ENCODE peak calls at places on chromosome 7, in nine cellular contexts. N is fibroblast of lung, G is lung, K is left ventricle myocardium inferior, S is GM23248, X is heart right ventricle, I is mammary epithelial cell, Z is endothelial cell of umbilical vein, U is hepatocyte. A is an unnamed sample. For H3K9me3, the result is how much of the 10 kb centered on the place peaks cover.

GRCh38 chr7:21550821-21551531 is 8.1 kb downstream of the DNAH11 start:
- DNase-seq in S (no peak), U (peak), I (peak), X (no peak), G (no peak), N (no peak), Z (no peak), K (no peak), A (no peak)

GRCh38 chr7:85736085-85736484 is 549.2 kb upstream of the SEMA3D start:
- DNase-seq in S (no peak), I (no peak), U (no peak), Z (no peak), X (no peak), G (no peak), N (no peak), K (no peak), A (no peak)

GRCh38 chr7:11760372-11760771 is 71.6 kb downstream of the THSD7A start:
- DNase-seq in K (no peak), N (no peak), Z (no peak), S (peak), I (no peak), G (no peak), X (no peak), U (peak), A (no peak)

GRCh38 chr7:84490661-84491060 is 296.1 kb upstream of the SEMA3A start:
- DNase-seq in S (peak), U (peak), X (no peak), K (no peak), Z (no peak), G (no peak), N (peak), I (no peak), A (no peak)

GRCh38 chr7:43522406-43523156 is 60.3 kb upstream of the STK17A start:
- DNase-seq in K (no peak), Z (no peak), N (peak), S (peak), X (no peak), G (no peak), U (no peak), I (peak), A (no peak)

GRCh38 chr7:151740180-151740845 is 136.6 kb downstream of the PRKAG2 start:
- DNase-seq in G (no peak), Z (no peak), S (no peak), I (no peak), N (peak), U (no peak), X (no peak), K (no peak), A (no peak)

GRCh38 chr7:74454948-74455804 is 1.5 kb downstream of the GTF2IRD1 start:
- DNase-seq in K (peak), Z (no peak), N (no peak), U (peak), G (no peak), S (peak), X (peak), I (no peak), A (no peak)

GRCh38 chr7:30989008-30989823 is 25.5 kb downstream of the GHRHR start:
- DNase-seq in S (no peak), X (no peak), G (no peak), U (no peak), Z (no peak), N (no peak), I (no peak), K (no peak), A (no peak)

GRCh38 chr7:5549096-5549896 is 125.7 kb upstream of the TNRC18 start:
- DNase-seq in I (peak), U (peak), X (no peak), G (peak), K (peak), S (peak), N (peak), Z (peak), A (no peak)

GRCh38 chr7:16646427-16647081 is 573 bp downstream of the BZW2 start:
- DNase-seq in N (peak), X (no peak), I (peak), S (peak), Z (peak), U (peak), G (no peak), K (no peak), A (no peak)

GRCh38 chr7:120332433-120332832 is 59.5 kb downstream of the KCND2 start:
- DNase-seq in S (no peak), I (no peak), X (no peak), Z (no peak), G (no peak), K (no peak), U (no peak), N (no peak), A (no peak)

GRCh38 chr7:141930211-141930610 is 14.0 kb downstream of the OR9A4 start:
- DNase-seq in Z (no peak), G (no peak), K (no peak), U (no peak), X (no peak), S (no peak), I (no peak), N (no peak), A (no peak)

GRCh38 chr7:95099101-95099500 is 191.7 kb downstream of the PPP1R9A start:
- DNase-seq in K (no peak), U (no peak), I (no peak), G (no peak), N (peak), Z (no peak), X (no peak), S (no peak), A (no peak)

GRCh38 chr7:68862736-68863135 is 735.5 kb upstream of the AUTS2 start:
- DNase-seq in K (no peak), I (no peak), N (no peak), X (no peak), U (no peak), Z (no peak), S (no peak), G (no peak), A (no peak)

GRCh38 chr7:8433477-8434289 is at the start of gene NXPH1:
- DNase-seq in Z (peak), I (no peak), S (peak), G (no peak), N (no peak), X (no peak), U (peak), K (no peak), A (no peak)

GRCh38 chr7:140512317-140513000 is 33.2 kb upstream of the MKRN1 start:
- DNase-seq in G (peak), I (peak), N (no peak), S (peak), Z (no peak), U (peak), X (peak), K (peak), A (no peak)

GRCh38 chr7:66187894-66188293 is 17.2 kb upstream of the TPST1 start:
- DNase-seq in G (peak), X (peak), S (peak), U (peak), N (peak), I (no peak), Z (no peak), K (peak), A (no peak)

GRCh38 chr7:144386741-144387140 is 16.8 kb downstream of the NOBOX start:
- DNase-seq in K (no peak), S (peak), N (peak), I (peak), X (no peak), U (no peak), G (no peak), Z (no peak), A (no peak)

GRCh38 chr7:78151229-78151628 is 352.7 kb downstream of the PHTF2 start:
- DNase-seq in G (no peak), X (no peak), S (peak), I (no peak), U (no peak), K (no peak), Z (no peak), N (peak), A (no peak)

GRCh38 chr7:130996841-130997231 is 262.8 kb upstream of the KLF14 start:
- DNase-seq in N (peak), G (peak), K (no peak), X (no peak), U (peak), Z (peak), I (peak), S (peak), A (no peak)

GRCh38 chr7:94276797-94277196 is 117.9 kb upstream of the COL1A2 start:
- DNase-seq in N (peak), G (no peak), K (no peak), S (peak), I (peak), X (no peak), U (no peak), Z (peak), A (no peak)

GRCh38 chr7:150357277-150357676 is 11.3 kb upstream of the REPIN1 start:
- DNase-seq in X (no peak), Z (no peak), K (no peak), G (no peak), N (no peak), U (no peak), I (no peak), S (no peak), A (no peak)

GRCh38 chr7:49911906-49912305 is 138.5 kb downstream of the VWC2 start:
- DNase-seq in X (no peak), G (no peak), U (no peak), K (no peak), I (no peak), Z (no peak), N (no peak), S (no peak), A (no peak)

GRCh38 chr7:28102778-28103177 is 77.8 kb downstream of the JAZF1 start:
- DNase-seq in K (no peak), Z (no peak), N (peak), S (peak), U (peak), G (peak), I (no peak), X (no peak), A (no peak)

GRCh38 chr7:42139751-42140150 is 97.3 kb downstream of the GLI3 start:
- DNase-seq in K (no peak), G (no peak), N (no peak), S (no peak), U (no peak), X (no peak), Z (no peak), I (no peak), A (no peak)

GRCh38 chr7:16708980-16709379 is 44.6 kb upstream of the TSPAN13 start:
- DNase-seq in U (peak), Z (peak), N (peak), X (no peak), I (peak), G (no peak), S (peak), K (no peak), A (no peak)

GRCh38 chr7:68280931-68281330 is 1284.3 kb downstream of the TYW1 start:
- DNase-seq in K (no peak), Z (no peak), S (no peak), N (no peak), I (no peak), X (no peak), U (no peak), G (no peak), A (no peak)

GRCh38 chr7:100162874-100163533 is 4.5 kb upstream of the TRAPPC14 start:
- DNase-seq in K (no peak), I (peak), X (no peak), U (peak), Z (no peak), G (no peak), S (no peak), N (no peak), A (no peak)

GRCh38 chr7:44894881-44895600 is 9.7 kb upstream of the PURB start:
- DNase-seq in N (no peak), Z (no peak), G (no peak), S (no peak), K (no peak), X (no peak), I (no peak), U (no peak), A (no peak)

GRCh38 chr7:157543791-157544190 is 207.0 kb downstream of the DNAJB6 start:
- DNase-seq in I (no peak), G (no peak), Z (no peak), N (no peak), U (no peak), S (no peak), X (no peak), K (no peak), A (no peak)
- H3K9me3 ChIP-seq in I (under half), G (under half), Z (under half), N (under half), U (under half), S (under half), X (under half), K (under half), A (under half)

GRCh38 chr7:129907122-129907741 is 45.5 kb downstream of the UBE2H start:
- DNase-seq in K (no peak), G (no peak), U (no peak), Z (no peak), S (no peak), I (no peak), X (no peak), N (peak), A (no peak)
- H3K9me3 ChIP-seq in K (under half), G (under half), U (under half), Z (under half), S (under half), I (under half), X (under half), N (under half), A (under half)

GRCh38 chr7:159209429-159209828 is 64.8 kb upstream of the VIPR2 start:
- DNase-seq in G (no peak), N (no peak), X (no peak), I (no peak), U (no peak), S (no peak), Z (no peak), K (no peak), A (no peak)
- H3K9me3 ChIP-seq in G (under half), N (under half), X (under half), I (under half), U (under half), S (under half), Z (under half), K (under half), A (under half)

DNA sequence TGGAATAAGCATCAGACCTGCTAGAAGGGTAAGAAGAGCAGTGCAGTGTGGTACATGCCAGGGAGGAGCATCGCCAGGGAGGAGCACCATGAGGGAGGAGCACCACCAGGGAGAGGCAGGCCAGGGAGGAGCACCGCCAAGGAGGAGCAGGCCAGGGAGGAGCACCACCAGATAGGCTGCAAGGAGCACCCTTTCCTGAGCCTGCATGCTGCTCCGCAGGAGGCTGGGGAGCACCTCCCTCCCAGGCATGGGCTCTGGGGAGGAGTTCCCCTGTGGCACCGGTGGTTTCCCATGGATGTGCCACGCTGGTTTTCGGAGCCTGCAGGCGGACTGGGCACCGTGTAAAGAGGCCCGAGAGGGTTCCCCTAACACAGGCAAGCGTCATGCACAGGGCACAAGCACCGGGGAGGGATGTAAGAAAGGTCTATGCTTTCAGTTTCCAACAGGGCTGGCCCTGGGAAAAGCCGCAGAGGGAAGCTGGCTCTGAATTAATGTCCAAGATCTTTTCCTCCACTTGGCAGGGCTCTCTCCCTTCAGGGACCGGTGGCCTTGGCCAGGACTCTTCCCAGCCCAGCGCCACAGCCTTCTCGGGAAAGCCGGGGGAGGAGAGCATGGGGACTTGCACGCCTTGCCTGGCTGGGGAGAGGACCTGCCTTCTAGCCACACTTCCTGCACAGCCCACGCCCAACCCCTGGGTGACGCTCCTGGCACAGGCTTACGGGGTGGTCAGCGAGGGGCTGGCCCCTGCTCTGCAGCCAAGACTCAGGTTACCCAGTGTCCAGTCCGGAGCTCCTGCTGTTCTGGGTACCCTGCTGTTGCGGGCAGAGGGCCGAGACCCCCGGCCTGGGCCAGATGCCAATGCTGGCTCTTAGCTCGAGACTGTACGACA is 11.5 kb upstream of the GPER1 start:
- DNase-seq in X (peak), N (no peak), I (peak), S (peak), K (peak), Z (no peak), G (no peak), U (no peak), A (no peak)
- H3K9me3 ChIP-seq in X (under half), N (under half), I (under half), S (under half), K (under half), Z (under half), G (under half), U (under half), A (under half)

A was measured in esophagus squamous epithelium.